ENCODE peak calls at places on chromosomes 4 and X, in five cellular contexts. One of them, this sample, is unnamed.

GRCh38 chrX:97238632-97239031 is 354.9 kb downstream of the RPA4 start:
- DNase-seq in kidney tubule cell: peak; percentile 35
- DNase-seq in hippocampal formation: no peak
- DNase-seq in upper lobe of left lung: no peak
- DNase-seq in neural crest cell: no peak
- DNase-seq in this sample: peak; percentile 40

GRCh38 chr4:18533262-18533775 is 511.8 kb upstream of the LCORL start:
- DNase-seq in upper lobe of left lung: no peak
- DNase-seq in neural crest cell: no peak
- DNase-seq in kidney tubule cell: no peak
- DNase-seq in hippocampal formation: no peak
- DNase-seq in this sample: no peak

GRCh38 chr4:159238631-159239030 is 135.8 kb downstream of the RAPGEF2 start:
- DNase-seq in upper lobe of left lung: no peak
- DNase-seq in kidney tubule cell: no peak
- DNase-seq in neural crest cell: no peak
- DNase-seq in hippocampal formation: no peak
- DNase-seq in this sample: no peak

GRCh38 chrX:24360272-24360671 is at the start of gene SUPT20HL1:
- DNase-seq in kidney tubule cell: no peak
- DNase-seq in neural crest cell: no peak
- DNase-seq in hippocampal formation: no peak
- DNase-seq in upper lobe of left lung: no peak
- DNase-seq in this sample: no peak

GRCh38 chr4:94354474-94354896 is 11.8 kb upstream of the HPGDS start:
- DNase-seq in kidney tubule cell: no peak
- DNase-seq in hippocampal formation: no peak
- DNase-seq in upper lobe of left lung: no peak
- DNase-seq in neural crest cell: no peak
- DNase-seq in this sample: no peak

GRCh38 chr4:176660561-176660960 is 132.2 kb downstream of the VEGFC start:
- DNase-seq in hippocampal formation: no peak
- DNase-seq in kidney tubule cell: no peak
- DNase-seq in upper lobe of left lung: no peak
- DNase-seq in neural crest cell: no peak
- DNase-seq in this sample: no peak

GRCh38 chr4:122588453-122589238 is 32.2 kb downstream of the IL21 start:
- DNase-seq in upper lobe of left lung: no peak
- DNase-seq in neural crest cell: no peak
- DNase-seq in hippocampal formation: no peak
- DNase-seq in kidney tubule cell: no peak
- DNase-seq in this sample: no peak

GRCh38 chr4:15506464-15506863 is 36.8 kb downstream of the CC2D2A start:
- DNase-seq in hippocampal formation: no peak
- DNase-seq in neural crest cell: no peak
- DNase-seq in kidney tubule cell: peak; percentile 66
- DNase-seq in upper lobe of left lung: no peak
- DNase-seq in this sample: no peak

GRCh38 chrX:10615931-10616780 is 4.2 kb downstream of the MID1 start:
- DNase-seq in neural crest cell: no peak
- DNase-seq in hippocampal formation: no peak
- DNase-seq in upper lobe of left lung: peak; percentile 52
- DNase-seq in kidney tubule cell: peak; percentile 69
- DNase-seq in this sample: no peak

GRCh38 chr4:184163813-184164212 is 53.9 kb downstream of the ENPP6 start:
- DNase-seq in upper lobe of left lung: peak; percentile 79
- DNase-seq in hippocampal formation: peak; percentile 41
- DNase-seq in neural crest cell: peak; percentile 63
- DNase-seq in kidney tubule cell: peak; percentile 61
- DNase-seq in this sample: peak; percentile 3

GRCh38 chr4:20253272-20253798 is 1.6 kb downstream of the SLIT2 start:
- DNase-seq in kidney tubule cell: peak; percentile 13
- DNase-seq in hippocampal formation: no peak
- DNase-seq in neural crest cell: no peak
- DNase-seq in upper lobe of left lung: no peak
- DNase-seq in this sample: no peak

GRCh38 chrX:11757397-11757728 is 674 bp upstream of the MSL3 start:
- DNase-seq in neural crest cell: no peak
- DNase-seq in kidney tubule cell: no peak
- DNase-seq in hippocampal formation: no peak
- DNase-seq in upper lobe of left lung: no peak
- DNase-seq in this sample: no peak

GRCh38 chrX:10471426-10471825 is 149.0 kb downstream of the MID1 start:
- DNase-seq in hippocampal formation: no peak
- DNase-seq in neural crest cell: no peak
- DNase-seq in kidney tubule cell: no peak
- DNase-seq in upper lobe of left lung: no peak
- DNase-seq in this sample: no peak

GRCh38 chr4:61212788-61213187 is 12.7 kb downstream of the ADGRL3 start:
- DNase-seq in upper lobe of left lung: no peak
- DNase-seq in hippocampal formation: no peak
- DNase-seq in kidney tubule cell: no peak
- DNase-seq in neural crest cell: no peak
- DNase-seq in this sample: no peak

GRCh38 chr4:186243331-186243730 is 16.0 kb downstream of the KLKB1 start:
- DNase-seq in upper lobe of left lung: no peak
- DNase-seq in kidney tubule cell: no peak
- DNase-seq in hippocampal formation: no peak
- DNase-seq in neural crest cell: no peak
- DNase-seq in this sample: no peak

GRCh38 chr4:114263233-114263632 is 283.8 kb upstream of the ARSJ start:
- DNase-seq in upper lobe of left lung: no peak
- DNase-seq in neural crest cell: no peak
- DNase-seq in hippocampal formation: no peak
- DNase-seq in kidney tubule cell: peak; percentile 49
- DNase-seq in this sample: peak; percentile 25

GRCh38 chr4:170741856-170742255 is 652.1 kb upstream of the AADAT start:
- DNase-seq in hippocampal formation: no peak
- DNase-seq in upper lobe of left lung: no peak
- DNase-seq in kidney tubule cell: peak; percentile 85
- DNase-seq in neural crest cell: no peak
- DNase-seq in this sample: peak; percentile 46

GRCh38 chr4:164614999-164615398 is 138.9 kb upstream of the SMIM31 start:
- DNase-seq in hippocampal formation: no peak
- DNase-seq in kidney tubule cell: peak; percentile 1
- DNase-seq in upper lobe of left lung: no peak
- DNase-seq in neural crest cell: no peak
- DNase-seq in this sample: no peak

GRCh38 chrX:24245201-24245600 is 68.7 kb downstream of the SUPT20HL2 start:
- DNase-seq in neural crest cell: no peak
- DNase-seq in kidney tubule cell: peak; percentile 26
- DNase-seq in hippocampal formation: no peak
- DNase-seq in upper lobe of left lung: no peak
- DNase-seq in this sample: peak; percentile 22

GRCh38 chr4:71785957-71786356 is 2.1 kb upstream of the GC start:
- DNase-seq in hippocampal formation: no peak
- DNase-seq in upper lobe of left lung: no peak
- DNase-seq in neural crest cell: no peak
- DNase-seq in kidney tubule cell: no peak
- DNase-seq in this sample: no peak

GRCh38 chr4:86901864-86902263 is 9.6 kb upstream of the C4orf36 start:
- DNase-seq in hippocampal formation: no peak
- DNase-seq in neural crest cell: no peak
- DNase-seq in kidney tubule cell: no peak
- DNase-seq in upper lobe of left lung: no peak
- DNase-seq in this sample: no peak

GRCh38 chr4:147822128-147822527 is 90.2 kb downstream of the ARHGAP10 start:
- DNase-seq in neural crest cell: no peak
- DNase-seq in upper lobe of left lung: peak; percentile 94
- DNase-seq in kidney tubule cell: peak; percentile 18
- DNase-seq in hippocampal formation: no peak
- DNase-seq in this sample: no peak

GRCh38 chr4:27472364-27472763 is 611.7 kb downstream of the STIM2 start:
- DNase-seq in kidney tubule cell: no peak
- DNase-seq in hippocampal formation: no peak
- DNase-seq in neural crest cell: no peak
- DNase-seq in upper lobe of left lung: no peak
- DNase-seq in this sample: no peak

GRCh38 chrX:47723083-47723482 is 64.1 kb upstream of the UXT start:
- DNase-seq in neural crest cell: no peak
- DNase-seq in hippocampal formation: no peak
- DNase-seq in kidney tubule cell: no peak
- DNase-seq in upper lobe of left lung: no peak
- DNase-seq in this sample: no peak

GRCh38 chrX:10356979-10357378 is 200.2 kb downstream of the CLCN4 start:
- DNase-seq in hippocampal formation: no peak
- DNase-seq in upper lobe of left lung: no peak
- DNase-seq in kidney tubule cell: peak; percentile 23
- DNase-seq in neural crest cell: no peak
- DNase-seq in this sample: peak; percentile 27

GRCh38 chrX:97200454-97200853 is 316.7 kb downstream of the RPA4 start:
- DNase-seq in upper lobe of left lung: no peak
- DNase-seq in kidney tubule cell: no peak
- DNase-seq in neural crest cell: no peak
- DNase-seq in hippocampal formation: no peak
- DNase-seq in this sample: no peak

GRCh38 chrX:26562156-26562555 is 346.2 kb downstream of the MAGEB5 start:
- DNase-seq in hippocampal formation: no peak
- DNase-seq in upper lobe of left lung: no peak
- DNase-seq in kidney tubule cell: no peak
- DNase-seq in neural crest cell: no peak
- DNase-seq in this sample: no peak

GRCh38 chr4:37244583-37245390 is at the start of gene NWD2:
- DNase-seq in neural crest cell: peak; percentile 42
- DNase-seq in kidney tubule cell: peak; percentile 21
- DNase-seq in hippocampal formation: no peak
- DNase-seq in upper lobe of left lung: no peak
- DNase-seq in this sample: no peak

GRCh38 chr4:17232575-17233253 is 279.2 kb downstream of the QDPR start:
- DNase-seq in neural crest cell: no peak
- DNase-seq in kidney tubule cell: no peak
- DNase-seq in upper lobe of left lung: no peak
- DNase-seq in hippocampal formation: peak; percentile 8
- DNase-seq in this sample: no peak

This sample was measured in RCC 7860.